ENCODE peak calls at places on chromosomes 4 and X, in five cellular contexts. S is uterus, K is transverse colon, D is type B pancreatic cell, F is esophagus muscularis mucosa. H is an unnamed sample.

GRCh38 chr4:102420563-102421221 is 75.4 kb upstream of the SLC39A8 start:
- DNase-seq in F (no peak), S (no peak), K (no peak), D (no peak), H (no peak)

GRCh38 chrX:78375894-78376293 is 48.5 kb upstream of the CYSLTR1 start:
- DNase-seq in K (no peak), D (no peak), S (no peak), F (no peak), H (no peak)

GRCh38 chrX:102765794-102766193 is 45.3 kb downstream of the GPRASP3 start:
- DNase-seq in K (peak; percentile 24), S (peak; percentile 28), D (no peak), F (no peak), H (no peak)

GRCh38 chr4:107561481-107561880 is 158.6 kb downstream of the PAPSS1 start:
- DNase-seq in F (no peak), S (no peak), K (no peak), D (no peak), H (no peak)

GRCh38 chr4:86011117-86011516 is 348.7 kb downstream of the MAPK10 start:
- DNase-seq in D (no peak), F (no peak), S (no peak), K (no peak), H (no peak)

GRCh38 chrX:1528884-1529203 is 8.1 kb downstream of the P2RY8 start:
- DNase-seq in F (no peak), D (no peak), S (no peak), K (no peak), H (no peak)

GRCh38 chr4:61204353-61204752 is 4.2 kb downstream of the ADGRL3 start:
- DNase-seq in F (no peak), D (no peak), K (no peak), S (no peak), H (no peak)

GRCh38 chr4:98566491-98567008 is 91.9 kb downstream of the TSPAN5 start:
- DNase-seq in D (no peak), K (no peak), F (peak; percentile 86), S (no peak), H (no peak)

GRCh38 chrX:10111364-10112148 is 45.2 kb upstream of the CLCN4 start:
- DNase-seq in D (no peak), K (peak; percentile 56), S (no peak), F (no peak), H (peak; percentile 41)

GRCh38 chr4:146791439-146791838 is 152.7 kb downstream of the POU4F2 start:
- DNase-seq in D (no peak), F (no peak), S (no peak), K (no peak), H (no peak)

GRCh38 chrX:41152221-41152620 is 67.0 kb downstream of the USP9X start:
- DNase-seq in S (no peak), K (no peak), D (no peak), F (no peak), H (no peak)

H was measured in mucosa of descending colon.